ENCODE peak calls at places on chromosomes 7 and 10, in four cellular contexts. O is thoracic aorta, Z is RWPE1, C is HCT116. K is an unnamed sample.

GRCh38 chr7:136687693-136688322 is 180.6 kb upstream of the CHRM2 start:
- DNase-seq in Z (no peak), C (no peak), O (no peak), K (no peak)

GRCh38 chr10:4265964-4266363 is 481.0 kb upstream of the KLF6 start:
- DNase-seq in O (no peak), Z (no peak), C (no peak), K (no peak)

GRCh38 chr7:159105845-159106614 is 38.6 kb downstream of the VIPR2 start:
- DNase-seq in O (no peak), C (no peak), Z (no peak), K (no peak)

GRCh38 chr7:44515595-44516268 is 25.3 kb upstream of the NUDCD3 start:
- DNase-seq in O (no peak), C (no peak), Z (no peak), K (no peak)

GRCh38 chr7:14303536-14303935 is 314.1 kb upstream of the ETV1 start:
- DNase-seq in Z (no peak), C (peak), O (no peak), K (no peak)

GRCh38 chr7:102889836-102890235 is 23.0 kb upstream of the LRRC17 start:
- DNase-seq in C (no peak), Z (no peak), O (no peak), K (no peak)

GRCh38 chr10:60735244-60735643 is 43.0 kb upstream of the CDK1 start:
- DNase-seq in Z (no peak), C (no peak), O (no peak), K (no peak)

GRCh38 chr7:70952311-70952710 is 179.6 kb upstream of the GALNT17 start:
- DNase-seq in O (no peak), Z (no peak), C (no peak), K (no peak)

GRCh38 chr10:72110677-72111401 is 22.5 kb upstream of the SPOCK2 start:
- DNase-seq in O (no peak), C (no peak), Z (no peak), K (no peak)

GRCh38 chr7:51019891-51020855 is 237.5 kb upstream of the GRB10 start:
- DNase-seq in O (no peak), C (no peak), Z (no peak), K (no peak)

GRCh38 chr10:100653957-100654834 is 91.2 kb upstream of the PAX2 start:
- DNase-seq in O (no peak), Z (no peak), C (no peak), K (no peak)

GRCh38 chr7:112254709-112255387 is 48.4 kb downstream of the ZNF277 start:
- DNase-seq in C (no peak), O (no peak), Z (no peak), K (no peak)
- H3K27ac ChIP-seq in C (no peak), O (no peak), Z (no peak), K (peak)

DNA sequence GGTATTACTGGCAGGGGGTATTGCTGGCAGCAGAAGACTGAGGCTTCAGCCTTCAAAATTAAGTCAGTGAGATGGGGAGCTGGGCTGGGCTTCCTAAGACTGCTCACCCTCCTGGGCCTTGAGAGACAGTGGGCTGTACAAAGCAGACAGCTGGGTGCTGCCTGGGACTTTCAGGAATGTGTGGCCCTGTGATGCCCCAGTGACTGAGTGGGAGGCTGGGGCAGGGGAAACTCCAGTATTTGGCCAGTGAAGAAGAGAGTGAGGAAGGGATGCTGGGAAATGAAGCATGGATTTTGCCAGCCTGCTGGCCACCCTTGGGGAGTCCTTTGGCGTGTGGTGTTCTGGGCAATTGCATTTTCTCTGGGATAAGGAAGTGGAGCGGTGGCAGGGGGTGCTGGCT is 442 bp downstream of the ANKRD2 start:
- DNase-seq in C (no peak), Z (no peak), O (no peak), K (no peak)
- H3K27ac ChIP-seq in C (peak), Z (peak), O (no peak), K (peak)

DNA sequence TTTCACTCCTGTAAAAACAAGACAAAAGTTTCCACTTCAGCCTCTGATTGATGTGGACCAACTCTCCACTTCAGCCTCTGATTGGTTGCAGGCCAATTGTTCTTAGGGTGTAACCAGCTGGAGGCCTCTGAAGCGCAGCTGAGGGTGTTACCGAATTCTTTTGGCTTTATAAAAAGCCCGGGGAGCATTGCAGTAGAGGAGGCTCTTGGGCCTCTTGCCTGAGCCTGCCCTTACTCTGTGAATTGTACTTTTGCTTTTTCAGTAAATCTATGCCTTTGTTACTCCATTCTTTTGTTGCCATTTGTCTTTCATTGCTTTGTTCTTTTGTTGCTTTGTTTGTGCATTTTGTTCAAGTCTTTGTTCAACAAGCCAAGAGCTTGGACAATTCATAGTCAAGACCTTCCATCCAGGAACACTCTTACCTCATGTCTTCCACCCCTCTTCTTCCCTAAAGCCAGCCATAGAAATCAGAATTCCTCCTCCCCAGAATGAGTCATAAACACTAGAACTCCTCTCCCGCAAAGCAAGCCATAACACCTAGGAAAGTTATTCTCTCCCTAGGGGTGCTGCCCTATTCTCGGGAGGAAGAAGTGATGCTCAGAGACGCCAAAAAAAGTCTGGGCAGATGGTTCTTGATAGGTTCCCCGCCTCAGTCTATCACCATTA is 53.5 kb upstream of the ARMC3 start:
- DNase-seq in O (no peak), Z (no peak), C (no peak), K (no peak)
- H3K27ac ChIP-seq in O (no peak), Z (no peak), C (no peak), K (peak)

GRCh38 chr10:63668081-63668480 is 146.9 kb downstream of the REEP3 start:
- DNase-seq in Z (no peak), C (no peak), O (no peak), K (no peak)
- H3K27ac ChIP-seq in Z (no peak), C (no peak), O (no peak), K (no peak)

DNA sequence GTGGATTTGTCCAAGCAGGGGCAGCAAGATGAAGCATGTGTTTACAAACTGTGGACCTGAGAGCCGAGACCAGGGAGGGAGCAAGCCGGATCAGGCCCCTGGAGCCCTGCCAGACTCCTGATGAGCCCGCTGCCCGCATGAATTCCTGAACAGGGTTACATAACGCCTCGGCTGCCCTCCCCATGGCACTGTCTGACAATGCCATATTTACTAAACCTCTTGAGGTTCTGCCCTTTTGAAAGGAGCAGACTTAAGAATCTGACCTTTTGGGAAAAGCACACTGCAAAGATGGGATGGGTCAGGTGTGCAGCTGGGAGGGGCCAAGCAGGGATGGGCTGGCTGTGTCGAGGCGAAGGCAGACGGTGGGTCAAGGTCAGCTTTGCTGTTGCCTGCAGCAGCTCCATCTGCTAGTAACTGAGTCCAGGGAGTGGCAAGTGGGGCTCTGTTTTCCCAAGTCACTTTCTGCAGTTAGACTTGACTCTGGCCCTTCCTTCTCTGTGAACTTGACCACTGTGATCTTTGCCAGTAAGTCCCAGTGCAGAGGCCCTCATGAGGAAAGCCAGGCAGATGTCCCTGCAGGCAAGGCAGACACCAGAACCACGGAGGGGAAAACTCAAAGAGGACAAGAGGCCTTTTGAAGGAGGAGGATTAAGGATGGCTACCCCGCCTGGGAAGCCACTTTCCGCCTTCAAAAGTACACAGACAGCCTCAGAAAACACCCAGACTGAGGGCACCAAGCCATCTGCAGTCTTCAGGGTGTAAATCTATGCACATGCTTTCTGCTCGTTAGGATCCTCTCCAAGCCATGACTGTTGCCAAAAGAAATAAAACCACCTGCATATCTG is 175.8 kb downstream of the TNS3 start:
- DNase-seq in O (no peak), C (no peak), Z (peak), K (peak)
- H3K27ac ChIP-seq in O (peak), C (no peak), Z (peak), K (peak)

GRCh38 chr7:29808075-29808786 is 1.9 kb downstream of the WIPF3 start:
- DNase-seq in C (no peak), Z (no peak), O (no peak), K (no peak)

GRCh38 chr7:29806793-29807178 is 478 bp downstream of the WIPF3 start:
- DNase-seq in Z (no peak), C (no peak), O (no peak), K (no peak)

GRCh38 chr7:29807179-29807841 is 1.0 kb downstream of the WIPF3 start:
- DNase-seq in C (peak), Z (no peak), O (no peak), K (peak)

GRCh38 chr7:29805031-29805430 is 1.3 kb upstream of the WIPF3 start:
- DNase-seq in O (no peak), Z (no peak), C (no peak), K (no peak)

DNA sequence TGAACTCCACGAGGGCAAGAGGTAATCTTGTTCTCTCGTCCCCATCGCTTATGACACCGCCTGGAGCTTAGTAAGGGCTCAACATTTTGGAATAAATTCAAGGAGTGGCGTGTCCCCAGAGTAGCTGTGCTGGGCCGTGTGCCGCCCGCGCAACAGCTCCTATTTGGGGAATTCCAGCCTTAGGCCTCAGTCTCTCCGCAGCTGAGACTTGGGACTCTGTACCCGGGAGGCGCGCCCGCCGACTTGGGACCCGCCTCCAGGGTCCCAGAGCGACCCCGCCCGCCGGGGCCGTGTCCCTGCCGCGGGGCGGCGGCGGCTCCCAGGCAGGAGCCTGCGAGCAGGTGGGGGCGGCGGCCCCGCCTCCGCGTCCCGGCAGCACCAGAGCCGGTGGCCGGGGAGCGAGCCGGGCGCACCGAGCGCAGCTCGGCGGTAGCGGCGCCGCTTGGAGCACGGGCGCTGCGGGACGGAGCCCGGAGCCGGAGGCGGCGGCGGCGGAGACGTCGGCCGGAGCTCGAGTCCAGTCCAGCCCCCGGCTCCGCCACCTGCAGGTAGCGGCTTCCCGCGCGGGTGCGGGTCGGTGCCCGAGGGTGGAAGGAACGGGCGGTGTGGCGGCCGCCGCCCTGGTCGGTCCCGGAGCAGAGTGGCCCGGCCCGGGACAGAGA is at the start of gene WIPF3:
- DNase-seq in Z (peak), C (peak), O (no peak), K (no peak)
- H3K27ac ChIP-seq in Z (no peak), C (peak), O (no peak), K (peak)

GRCh38 chr7:116169060-116169459 is 41.3 kb upstream of the TES start:
- DNase-seq in Z (no peak), O (no peak), C (no peak), K (no peak)
- H3K27ac ChIP-seq in Z (no peak), O (no peak), C (no peak), K (no peak)